ENCODE peak calls at places on chromosome 1, in six cellular contexts. One of them, this sample, is unnamed.

GRCh38 chr1:37887986-37888700 is 28.8 kb upstream of the MTF1 start:
- DNase-seq in heart right ventricle: no peak
- DNase-seq in NCI-H446 treated with DMSO at 0.1 percent for 48 hours: no peak
- DNase-seq in PC-3: no peak
- DNase-seq in Jurkat, Clone E6-1: peak
- DNase-seq in MM.1S: no peak
- DNase-seq in this sample: no peak

GRCh38 chr1:171998711-171999110 is 157.4 kb downstream of the DNM3 start:
- DNase-seq in heart right ventricle: no peak
- DNase-seq in NCI-H446 treated with DMSO at 0.1 percent for 48 hours: no peak
- DNase-seq in PC-3: peak
- DNase-seq in Jurkat, Clone E6-1: no peak
- DNase-seq in MM.1S: no peak
- DNase-seq in this sample: no peak

GRCh38 chr1:197924516-197925123 is 7.4 kb downstream of the LHX9 start:
- DNase-seq in heart right ventricle: no peak
- DNase-seq in NCI-H446 treated with DMSO at 0.1 percent for 48 hours: peak
- DNase-seq in PC-3: peak
- DNase-seq in Jurkat, Clone E6-1: peak
- DNase-seq in MM.1S: peak
- DNase-seq in this sample: no peak

GRCh38 chr1:169694304-169694703 is 17.1 kb downstream of the SELL start:
- DNase-seq in heart right ventricle: no peak
- DNase-seq in NCI-H446 treated with DMSO at 0.1 percent for 48 hours: no peak
- DNase-seq in PC-3: peak
- DNase-seq in Jurkat, Clone E6-1: peak
- DNase-seq in MM.1S: peak
- DNase-seq in this sample: no peak

GRCh38 chr1:170929835-170930554 is 5.3 kb upstream of the MROH9 start:
- DNase-seq in heart right ventricle: no peak
- DNase-seq in NCI-H446 treated with DMSO at 0.1 percent for 48 hours: peak
- DNase-seq in PC-3: peak
- DNase-seq in Jurkat, Clone E6-1: peak
- DNase-seq in MM.1S: peak
- DNase-seq in this sample: no peak

GRCh38 chr1:232386294-232386693 is 243.6 kb downstream of the SIPA1L2 start:
- DNase-seq in heart right ventricle: no peak
- DNase-seq in NCI-H446 treated with DMSO at 0.1 percent for 48 hours: no peak
- DNase-seq in PC-3: no peak
- DNase-seq in Jurkat, Clone E6-1: no peak
- DNase-seq in MM.1S: no peak
- DNase-seq in this sample: no peak

GRCh38 chr1:151946366-151946764 is 37.1 kb upstream of the THEM4 start:
- DNase-seq in heart right ventricle: no peak
- DNase-seq in NCI-H446 treated with DMSO at 0.1 percent for 48 hours: no peak
- DNase-seq in PC-3: peak
- DNase-seq in Jurkat, Clone E6-1: no peak
- DNase-seq in MM.1S: no peak
- DNase-seq in this sample: peak

GRCh38 chr1:108719253-108719652 is 6.5 kb downstream of the FNDC7 start:
- DNase-seq in heart right ventricle: no peak
- DNase-seq in NCI-H446 treated with DMSO at 0.1 percent for 48 hours: no peak
- DNase-seq in PC-3: no peak
- DNase-seq in Jurkat, Clone E6-1: no peak
- DNase-seq in MM.1S: no peak
- DNase-seq in this sample: no peak

GRCh38 chr1:201264554-201264953 is 18.8 kb upstream of the PKP1 start:
- DNase-seq in heart right ventricle: no peak
- DNase-seq in NCI-H446 treated with DMSO at 0.1 percent for 48 hours: no peak
- DNase-seq in PC-3: no peak
- DNase-seq in Jurkat, Clone E6-1: no peak
- DNase-seq in MM.1S: no peak
- DNase-seq in this sample: no peak

GRCh38 chr1:166852918-166853317 is 13.6 kb downstream of the POGK start:
- DNase-seq in heart right ventricle: no peak
- DNase-seq in NCI-H446 treated with DMSO at 0.1 percent for 48 hours: no peak
- DNase-seq in PC-3: no peak
- DNase-seq in Jurkat, Clone E6-1: no peak
- DNase-seq in MM.1S: no peak
- DNase-seq in this sample: no peak

GRCh38 chr1:245311887-245312286 is 157.1 kb downstream of the KIF26B start:
- DNase-seq in heart right ventricle: no peak
- DNase-seq in NCI-H446 treated with DMSO at 0.1 percent for 48 hours: no peak
- DNase-seq in PC-3: peak
- DNase-seq in Jurkat, Clone E6-1: no peak
- DNase-seq in MM.1S: no peak
- DNase-seq in this sample: no peak

GRCh38 chr1:156412653-156413309 is 43.8 kb downstream of the RHBG start:
- DNase-seq in heart right ventricle: no peak
- DNase-seq in NCI-H446 treated with DMSO at 0.1 percent for 48 hours: no peak
- DNase-seq in PC-3: no peak
- DNase-seq in Jurkat, Clone E6-1: no peak
- DNase-seq in MM.1S: no peak
- DNase-seq in this sample: no peak

GRCh38 chr1:201191723-201192477 is 1.3 kb downstream of the IGFN1 start:
- DNase-seq in heart right ventricle: no peak
- DNase-seq in NCI-H446 treated with DMSO at 0.1 percent for 48 hours: no peak
- DNase-seq in PC-3: peak
- DNase-seq in Jurkat, Clone E6-1: no peak
- DNase-seq in MM.1S: no peak
- DNase-seq in this sample: peak

GRCh38 chr1:167330601-167331293 is 110.1 kb downstream of the POU2F1 start:
- DNase-seq in heart right ventricle: no peak
- DNase-seq in NCI-H446 treated with DMSO at 0.1 percent for 48 hours: no peak
- DNase-seq in PC-3: no peak
- DNase-seq in Jurkat, Clone E6-1: no peak
- DNase-seq in MM.1S: peak
- DNase-seq in this sample: no peak

GRCh38 chr1:54227091-54227602 is 27.2 kb downstream of the MRPL37 start:
- DNase-seq in heart right ventricle: no peak
- DNase-seq in NCI-H446 treated with DMSO at 0.1 percent for 48 hours: peak
- DNase-seq in PC-3: peak
- DNase-seq in Jurkat, Clone E6-1: no peak
- DNase-seq in MM.1S: no peak
- DNase-seq in this sample: no peak

GRCh38 chr1:39832294-39832693 is 43.6 kb upstream of the BMP8B start:
- DNase-seq in heart right ventricle: no peak
- DNase-seq in NCI-H446 treated with DMSO at 0.1 percent for 48 hours: no peak
- DNase-seq in PC-3: no peak
- DNase-seq in Jurkat, Clone E6-1: no peak
- DNase-seq in MM.1S: no peak
- DNase-seq in this sample: no peak

GRCh38 chr1:216057080-216057479 is 366.2 kb downstream of the USH2A start:
- DNase-seq in heart right ventricle: no peak
- DNase-seq in NCI-H446 treated with DMSO at 0.1 percent for 48 hours: no peak
- DNase-seq in PC-3: no peak
- DNase-seq in Jurkat, Clone E6-1: no peak
- DNase-seq in MM.1S: no peak
- DNase-seq in this sample: no peak

GRCh38 chr1:87940410-87940809 is 611.7 kb downstream of the LMO4 start:
- DNase-seq in heart right ventricle: no peak
- DNase-seq in NCI-H446 treated with DMSO at 0.1 percent for 48 hours: no peak
- DNase-seq in PC-3: no peak
- DNase-seq in Jurkat, Clone E6-1: no peak
- DNase-seq in MM.1S: no peak
- DNase-seq in this sample: no peak

GRCh38 chr1:64199154-64199553 is 4.3 kb upstream of the UBE2U start:
- DNase-seq in heart right ventricle: no peak
- DNase-seq in NCI-H446 treated with DMSO at 0.1 percent for 48 hours: no peak
- DNase-seq in PC-3: peak
- DNase-seq in Jurkat, Clone E6-1: no peak
- DNase-seq in MM.1S: no peak
- DNase-seq in this sample: no peak

GRCh38 chr1:247107694-247108093 is 3.5 kb upstream of the ZNF669 start:
- DNase-seq in heart right ventricle: no peak
- DNase-seq in NCI-H446 treated with DMSO at 0.1 percent for 48 hours: no peak
- DNase-seq in PC-3: no peak
- DNase-seq in Jurkat, Clone E6-1: no peak
- DNase-seq in MM.1S: no peak
- DNase-seq in this sample: no peak

GRCh38 chr1:107972781-107973180 is 7.8 kb upstream of the VAV3 start:
- DNase-seq in heart right ventricle: no peak
- DNase-seq in NCI-H446 treated with DMSO at 0.1 percent for 48 hours: no peak
- DNase-seq in PC-3: no peak
- DNase-seq in Jurkat, Clone E6-1: no peak
- DNase-seq in MM.1S: no peak
- DNase-seq in this sample: no peak

This sample was measured in NK-92 treated with Interleukin-12 subunit alpha and Interleukin-12 subunit beta, amount 100 ng/mL, for 24 hours.